ENCODE peak calls at places on chromosomes 3 and 15, in ten cellular contexts. S, H, R, D, N, T, B, Z, Q and J are unnamed samples.

GRCh38 chr3:172040078-172040975 is 949 bp downstream of the FNDC3B start:
- DNase-seq in S (peak; percentile 61), H (peak; percentile 74), R (peak; percentile 95), D (peak; percentile 86), N (peak; percentile 84), T (peak; percentile 88), B (peak; percentile 94), Z (peak; percentile 39), Q (peak; percentile 95), J (peak; percentile 81)

GRCh38 chr3:11178421-11178820 is 24.1 kb downstream of the HRH1 start:
- DNase-seq in S (no peak), H (no peak), R (no peak), D (no peak), N (no peak), T (no peak), B (no peak), Z (no peak), Q (no peak), J (no peak)

GRCh38 chr3:46908294-46908985 is 30.9 kb downstream of the PTH1R start:
- DNase-seq in S (peak; percentile 63), H (no peak), R (peak; percentile 37), D (no peak), N (no peak), T (peak; percentile 44), B (peak; percentile 55), Z (no peak), Q (peak; percentile 88), J (no peak)

GRCh38 chr3:163126115-163126514 is 1629.5 kb downstream of the OTOL1 start:
- DNase-seq in S (no peak), H (no peak), R (no peak), D (no peak), N (no peak), T (no peak), B (no peak), Z (no peak), Q (no peak), J (no peak)

GRCh38 chr3:131540143-131540542 is 37.4 kb upstream of the MRPL3 start:
- DNase-seq in S (no peak), H (no peak), R (no peak), D (no peak), N (no peak), T (no peak), B (no peak), Z (no peak), Q (no peak), J (no peak)

GRCh38 chr3:45151100-45151499 is 4.9 kb upstream of the CDCP1 start:
- DNase-seq in S (no peak), H (no peak), R (no peak), D (no peak), N (no peak), T (no peak), B (no peak), Z (no peak), Q (no peak), J (no peak)

GRCh38 chr3:142618917-142619401 is 22.8 kb downstream of the PLS1 start:
- DNase-seq in S (no peak), H (no peak), R (no peak), D (no peak), N (no peak), T (no peak), B (no peak), Z (no peak), Q (no peak), J (no peak)

GRCh38 chr3:18735013-18735412 is 309.9 kb upstream of the SATB1 start:
- DNase-seq in S (no peak), H (no peak), R (no peak), D (no peak), N (no peak), T (no peak), B (no peak), Z (no peak), Q (no peak), J (no peak)

GRCh38 chr3:143812411-143812968 is 35.8 kb downstream of the SLC9A9 start:
- DNase-seq in S (no peak), H (no peak), R (no peak), D (no peak), N (no peak), T (no peak), B (no peak), Z (no peak), Q (no peak), J (no peak)

GRCh38 chr3:147737411-147737810 is 328.2 kb downstream of the ZIC1 start:
- DNase-seq in S (no peak), H (no peak), R (no peak), D (no peak), N (no peak), T (no peak), B (no peak), Z (no peak), Q (no peak), J (no peak)

GRCh38 chr15:96851613-96852012 is 521.1 kb downstream of the NR2F2 start:
- DNase-seq in S (peak; percentile 35), H (no peak), R (no peak), D (no peak), N (no peak), T (no peak), B (no peak), Z (no peak), Q (peak; percentile 33), J (no peak)

GRCh38 chr3:183566882-183567281 is 11.4 kb upstream of the KLHL6 start:
- DNase-seq in S (no peak), H (no peak), R (no peak), D (no peak), N (no peak), T (no peak), B (no peak), Z (no peak), Q (no peak), J (no peak)

GRCh38 chr3:4533489-4534443 is 40.6 kb downstream of the ITPR1 start:
- DNase-seq in S (no peak), H (peak; percentile 66), R (no peak), D (peak; percentile 30), N (peak; percentile 40), T (peak; percentile 21), B (no peak), Z (no peak), Q (peak; percentile 38), J (no peak)

GRCh38 chr3:15339786-15340215 is 7.4 kb upstream of the SH3BP5 start:
- DNase-seq in S (no peak), H (no peak), R (no peak), D (no peak), N (no peak), T (no peak), B (no peak), Z (no peak), Q (peak; percentile 58), J (peak; percentile 88)

GRCh38 chr15:94052711-94053110 is 178.7 kb upstream of the MCTP2 start:
- DNase-seq in S (no peak), H (no peak), R (no peak), D (no peak), N (no peak), T (no peak), B (no peak), Z (no peak), Q (no peak), J (no peak)

GRCh38 chr3:146403792-146404191 is 65.6 kb downstream of the PLSCR2 start:
- DNase-seq in S (no peak), H (no peak), R (no peak), D (no peak), N (no peak), T (no peak), B (no peak), Z (peak; percentile 12), Q (no peak), J (no peak)

DNA sequence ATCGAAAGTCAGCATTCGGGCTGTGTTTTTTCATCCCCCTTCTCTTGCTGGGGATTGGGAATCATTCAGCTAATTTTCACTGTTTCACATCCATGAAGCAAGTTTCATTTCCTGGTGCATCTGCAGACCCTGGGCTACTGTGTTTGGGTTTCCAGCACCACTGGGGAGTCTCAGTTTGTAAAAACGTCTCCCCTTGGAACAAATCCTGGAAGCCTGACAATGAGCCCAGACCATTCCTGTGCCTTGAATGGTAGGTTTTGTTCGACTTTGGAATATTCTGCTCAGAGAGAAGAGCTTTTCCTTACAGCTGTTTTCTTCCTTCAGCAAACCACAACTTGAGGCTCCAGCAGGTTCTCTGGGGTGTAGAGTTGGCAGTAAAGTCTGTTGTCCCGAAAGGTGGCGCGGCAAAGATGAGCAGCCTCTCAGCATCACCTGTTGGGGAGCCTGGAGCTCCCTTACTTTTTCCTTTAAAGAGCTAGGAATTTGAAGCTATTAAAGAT is 65.3 kb downstream of the BOC start:
- DNase-seq in S (no peak), H (no peak), R (no peak), D (no peak), N (no peak), T (no peak), B (no peak), Z (no peak), Q (no peak), J (no peak)
- H3K4me3 ChIP-seq in S (peak overlapping the region; percentile 22), H (peak overlapping the region; percentile 22), R (no peak overlapping the region), D (peak overlapping the region; percentile 34), N (no peak overlapping the region), T (peak overlapping the region; percentile 45), B (no peak overlapping the region), Z (no peak overlapping the region), Q (no peak overlapping the region), J (no peak overlapping the region)

GRCh38 chr15:51318382-51319150 is 19.8 kb downstream of the CYP19A1 start:
- DNase-seq in S (no peak), H (no peak), R (no peak), D (no peak), N (no peak), T (no peak), B (no peak), Z (no peak), Q (peak; percentile 69), J (no peak)
- H3K27ac ChIP-seq in S (no peak overlapping the region), H (no peak overlapping the region), R (no peak overlapping the region), D (no peak overlapping the region), N (no peak overlapping the region), T (peak overlapping the region; percentile 0), B (peak overlapping the region; percentile 36), Z (no peak overlapping the region), Q (no peak overlapping the region), J (no peak overlapping the region)

DNA sequence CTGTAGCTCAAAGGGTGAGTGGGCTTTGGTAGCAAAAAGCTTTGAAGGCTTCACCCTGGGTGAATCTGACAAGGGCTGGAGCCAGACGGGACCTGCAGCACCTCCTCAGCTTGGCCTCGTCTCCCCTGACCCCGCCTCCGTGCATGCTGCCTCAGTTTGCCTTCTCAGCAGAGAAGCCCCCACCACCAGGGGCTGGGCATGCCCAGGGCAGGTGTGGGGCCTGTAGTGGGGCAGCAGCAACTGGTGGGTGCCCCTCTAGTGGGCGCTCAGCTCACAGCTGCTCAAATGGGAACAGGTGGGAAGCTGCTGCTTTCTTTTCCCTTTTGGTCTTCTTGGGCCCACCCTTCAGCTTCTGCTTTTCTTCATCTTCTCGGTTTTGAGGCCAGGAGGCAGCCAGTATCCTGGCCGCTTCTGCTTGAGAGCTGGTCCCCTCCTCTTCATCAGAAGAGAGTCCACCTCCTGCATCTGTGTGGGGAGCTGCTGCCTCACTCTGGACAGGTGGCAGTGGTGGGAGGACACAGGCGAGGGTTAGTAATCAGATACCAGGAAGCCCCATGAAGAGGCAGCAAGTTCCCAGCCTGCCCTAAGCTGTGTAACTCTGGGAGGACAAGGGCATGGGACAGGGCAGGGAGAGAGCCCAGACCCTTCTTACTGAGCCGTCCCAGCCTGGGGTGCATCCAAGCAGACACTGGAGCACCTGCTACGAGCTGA is 21.0 kb downstream of the TMEM43 start:
- DNase-seq in S (no peak), H (no peak), R (peak; percentile 74), D (no peak), N (peak; percentile 14), T (no peak), B (no peak), Z (no peak), Q (no peak), J (no peak)
- TF ChIP-seq CTCF in S (no peak), H (no peak), R (no peak), D (no peak), N (no peak), T (no peak), B (no peak), Z (no peak), Q (peak; percentile 10), J (no peak)

GRCh38 chr3:105836533-105836932 is 32.3 kb downstream of the CBLB start:
- DNase-seq in S (no peak), H (no peak), R (no peak), D (peak; percentile 12), N (no peak), T (no peak), B (no peak), Z (no peak), Q (peak; percentile 89), J (no peak)
- H3K4me3 ChIP-seq in S (peak overlapping the region; percentile 6), H (no peak overlapping the region), R (no peak overlapping the region), D (no peak overlapping the region), N (no peak overlapping the region), T (no peak overlapping the region), B (no peak overlapping the region), Z (no peak overlapping the region), Q (no peak overlapping the region), J (no peak overlapping the region)